ENCODE peak calls at places on chromosome 7, in nine cellular contexts. P, E, X, I, R, A, B, F and C are unnamed samples.

GRCh38 chr7:157477550-157478212 is 140.9 kb downstream of the DNAJB6 start:
- DNase-seq in P (no peak), E (no peak), X (no peak), I (no peak), R (no peak), A (no peak), B (no peak), F (no peak), C (no peak)

GRCh38 chr7:151342102-151342646 is 562 bp downstream of the NUB1 start:
- DNase-seq in P (peak), E (no peak), X (no peak), I (no peak), R (no peak), A (no peak), B (no peak), F (peak), C (no peak)

GRCh38 chr7:116162992-116163391 is 47.3 kb upstream of the TES start:
- DNase-seq in P (no peak), E (no peak), X (no peak), I (peak), R (no peak), A (no peak), B (no peak), F (no peak), C (no peak)

GRCh38 chr7:44289341-44290249 is 35.8 kb downstream of the CAMK2B start:
- DNase-seq in P (no peak), E (no peak), X (no peak), I (no peak), R (peak), A (no peak), B (peak), F (no peak), C (peak)

GRCh38 chr7:134458341-134458805 is 527 bp downstream of the AKR1B1 start:
- DNase-seq in P (peak), E (peak), X (peak), I (peak), R (peak), A (peak), B (peak), F (peak), C (no peak)

GRCh38 chr7:81420526-81420925 is 349.3 kb downstream of the HGF start:
- DNase-seq in P (no peak), E (no peak), X (no peak), I (no peak), R (no peak), A (no peak), B (no peak), F (no peak), C (no peak)

GRCh38 chr7:106418094-106418493 is 133.3 kb upstream of the NAMPT start:
- DNase-seq in P (no peak), E (peak), X (no peak), I (no peak), R (no peak), A (no peak), B (no peak), F (no peak), C (no peak)

GRCh38 chr7:44145419-44145968 is 4.4 kb upstream of the MYL7 start:
- DNase-seq in P (peak), E (peak), X (peak), I (peak), R (peak), A (no peak), B (peak), F (peak), C (no peak)

GRCh38 chr7:108415821-108416536 is 40.3 kb downstream of the NRCAM start:
- DNase-seq in P (peak), E (peak), X (no peak), I (peak), R (no peak), A (no peak), B (no peak), F (peak), C (no peak)

GRCh38 chr7:76427635-76428034 is 2.9 kb downstream of the ZP3 start:
- DNase-seq in P (no peak), E (no peak), X (no peak), I (no peak), R (peak), A (no peak), B (no peak), F (no peak), C (no peak)

GRCh38 chr7:159102681-159103381 is 41.8 kb downstream of the VIPR2 start:
- DNase-seq in P (no peak), E (no peak), X (no peak), I (no peak), R (peak), A (no peak), B (no peak), F (no peak), C (no peak)

GRCh38 chr7:8908889-8909288 is 475.5 kb downstream of the NXPH1 start:
- DNase-seq in P (no peak), E (no peak), X (no peak), I (no peak), R (no peak), A (no peak), B (no peak), F (no peak), C (no peak)

GRCh38 chr7:134480730-134481129 is 21.8 kb upstream of the AKR1B1 start:
- DNase-seq in P (no peak), E (peak), X (no peak), I (no peak), R (no peak), A (no peak), B (no peak), F (peak), C (no peak)

GRCh38 chr7:27678617-27679260 is 16.1 kb upstream of the HIBADH start:
- DNase-seq in P (no peak), E (peak), X (no peak), I (no peak), R (no peak), A (no peak), B (no peak), F (no peak), C (no peak)

DNA sequence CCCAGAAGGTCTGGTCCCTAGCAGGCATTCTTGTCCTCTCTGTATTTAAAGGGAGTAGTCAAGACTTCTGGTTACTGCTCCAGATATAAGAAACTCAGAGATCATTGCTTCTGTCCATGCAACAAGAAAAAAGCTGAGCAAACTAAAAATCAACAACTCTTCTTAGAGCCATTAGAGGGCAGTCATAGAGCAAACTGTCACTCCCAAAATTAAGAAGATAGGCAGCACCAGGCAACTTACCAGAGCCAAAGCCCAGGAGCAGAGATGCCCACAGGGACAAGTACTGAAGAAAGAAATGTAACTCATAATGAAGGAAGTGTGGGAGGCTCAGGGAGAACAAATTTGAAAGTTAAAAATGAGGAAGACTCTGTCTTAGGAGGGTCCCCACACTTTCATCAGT is 472.9 kb upstream of the COBL start:
- DNase-seq in P (no peak), E (no peak), X (no peak), I (peak), R (no peak), A (no peak), B (no peak), F (no peak), C (no peak)
- TF ChIP-seq CTCF in P (no peak), E (no peak), X (no peak), I (peak), R (no peak), A (no peak), B (peak), F (no peak), C (peak)

DNA sequence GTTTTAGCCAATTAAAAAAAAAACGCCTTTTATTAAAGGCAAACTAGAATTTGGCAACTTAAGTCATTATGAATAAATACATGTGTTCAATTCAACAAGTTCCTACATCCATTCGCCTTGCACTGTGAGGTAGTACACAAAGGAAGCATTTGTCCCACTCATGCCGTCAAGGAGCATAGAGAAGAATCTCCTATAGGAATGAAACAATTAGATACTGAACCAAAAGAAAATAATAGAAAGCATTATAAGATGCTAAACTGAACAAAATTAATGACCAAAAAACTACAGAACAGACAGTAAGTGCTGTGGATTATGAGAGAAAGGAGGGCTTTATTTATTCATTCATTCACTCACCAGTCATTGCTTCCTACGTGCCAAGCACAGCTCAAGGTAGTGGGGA is 42.2 kb downstream of the SNX13 start:
- DNase-seq in P (no peak), E (no peak), X (no peak), I (no peak), R (no peak), A (no peak), B (no peak), F (no peak), C (no peak)
- TF ChIP-seq CTCF in P (no peak), E (no peak), X (no peak), I (no peak), R (no peak), A (no peak), B (no peak), F (no peak), C (no peak)

GRCh38 chr7:47576909-47577255 is 5.0 kb downstream of the TNS3 start:
- DNase-seq in P (no peak), E (no peak), X (no peak), I (no peak), R (peak), A (no peak), B (no peak), F (no peak), C (no peak)

GRCh38 chr7:47576031-47576908 is 5.6 kb downstream of the TNS3 start:
- DNase-seq in P (no peak), E (peak), X (no peak), I (peak), R (peak), A (no peak), B (no peak), F (peak), C (no peak)

GRCh38 chr7:47579458-47579857 is 2.5 kb downstream of the TNS3 start:
- DNase-seq in P (no peak), E (no peak), X (no peak), I (no peak), R (no peak), A (no peak), B (no peak), F (no peak), C (no peak)

GRCh38 chr7:47578581-47579270 is 3.2 kb downstream of the TNS3 start:
- DNase-seq in P (no peak), E (peak), X (no peak), I (no peak), R (no peak), A (no peak), B (no peak), F (peak), C (no peak)

DNA sequence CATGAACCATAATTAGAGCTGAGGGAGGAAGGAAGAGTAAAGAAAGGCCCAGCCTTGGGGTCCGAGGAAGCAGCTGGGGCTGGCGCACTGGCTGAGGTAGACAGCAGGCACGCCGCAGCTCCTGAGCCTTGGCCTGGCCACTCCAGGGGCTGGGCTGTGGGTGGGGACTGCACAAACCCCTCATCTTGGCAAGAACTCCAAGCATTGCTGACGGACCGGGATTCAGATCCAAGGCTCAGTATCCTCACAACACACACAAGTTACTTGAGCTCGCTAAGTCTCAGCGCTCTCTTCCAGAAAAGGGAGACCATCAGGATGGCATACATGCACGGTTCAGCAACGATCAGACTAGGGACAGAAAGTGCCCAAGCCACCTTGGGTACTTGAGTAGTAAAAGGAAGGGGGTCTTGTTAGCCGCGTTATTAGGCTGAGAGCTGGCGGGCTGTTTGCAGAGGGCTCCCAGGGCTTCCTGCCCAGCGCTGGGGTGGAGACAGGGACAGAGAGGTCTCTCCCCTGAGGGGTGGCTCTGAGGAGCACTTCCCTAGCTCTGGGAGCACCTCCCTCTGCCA is 4.5 kb downstream of the TNS3 start:
- DNase-seq in P (no peak), E (no peak), X (no peak), I (no peak), R (no peak), A (no peak), B (no peak), F (no peak), C (no peak)
- TF ChIP-seq CTCF in P (no peak), E (no peak), X (no peak), I (no peak), R (no peak), A (no peak), B (no peak), F (no peak), C (no peak)

GRCh38 chr7:127153315-127153714 is 99.4 kb downstream of the GRM8 start:
- DNase-seq in P (no peak), E (no peak), X (no peak), I (no peak), R (no peak), A (no peak), B (no peak), F (no peak), C (no peak)

GRCh38 chr7:127151379-127151778 is 101.4 kb downstream of the GRM8 start:
- DNase-seq in P (no peak), E (no peak), X (no peak), I (no peak), R (no peak), A (no peak), B (no peak), F (no peak), C (no peak)

GRCh38 chr7:127152423-127152822 is 100.3 kb downstream of the GRM8 start:
- DNase-seq in P (no peak), E (no peak), X (no peak), I (no peak), R (no peak), A (no peak), B (no peak), F (no peak), C (no peak)

GRCh38 chr7:127154101-127154500 is 98.6 kb downstream of the GRM8 start:
- DNase-seq in P (no peak), E (no peak), X (no peak), I (no peak), R (no peak), A (no peak), B (no peak), F (no peak), C (no peak)

DNA sequence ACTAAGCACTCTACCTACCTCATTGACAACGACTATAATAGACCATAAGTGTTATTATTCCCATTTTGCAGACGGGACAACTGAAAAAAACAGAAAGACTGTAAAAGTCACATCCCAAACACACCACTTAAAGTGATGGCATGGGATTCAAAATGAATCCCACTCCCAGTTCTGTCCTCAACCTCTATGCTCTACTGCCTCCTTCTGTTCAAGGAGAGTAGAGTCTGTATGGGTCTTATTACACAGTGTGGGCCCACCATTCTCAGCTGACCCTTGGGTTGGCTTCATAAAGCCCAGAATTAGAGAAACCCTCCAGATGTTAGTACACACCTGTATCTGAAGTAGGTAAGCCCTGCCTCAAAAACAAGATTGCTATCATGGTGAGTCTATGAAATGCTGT is 102.2 kb downstream of the GRM8 start:
- DNase-seq in P (no peak), E (no peak), X (no peak), I (peak), R (no peak), A (no peak), B (no peak), F (no peak), C (no peak)
- TF ChIP-seq CTCF in P (no peak), E (no peak), X (no peak), I (peak), R (no peak), A (no peak), B (peak), F (no peak), C (no peak)